ENCODE peak calls at places on chromosomes 4 and X, in ten cellular contexts. J is DMS153; A is stimulated activated CD8-positive, alpha-beta memory T cell treated with anti-CD3 and anti-CD28 coated beads, Interleukin-4, amount 100 ng/mL, for 4 hours; K is substantia nigra; W is T-helper 2 cell; U is cardiac fibroblast; S is CD4-positive, alpha-beta memory T cell; D is frontal cortex; E is naive thymus-derived CD8-positive, alpha-beta T cell; G is psoas muscle. B is an unnamed sample.

GRCh38 chr4:148881860-148882643 is 439.8 kb upstream of the NR3C2 start:
- DNase-seq in A (no peak), K (no peak), G (no peak), U (no peak), D (no peak), J (no peak), E (no peak), S (no peak), W (no peak), B (no peak)

GRCh38 chr4:173913496-173913895 is 370.0 kb downstream of the FBXO8 start:
- DNase-seq in G (no peak), U (no peak), K (no peak), A (no peak), D (no peak), S (no peak), W (no peak), E (no peak), J (no peak), B (no peak)

GRCh38 chr4:88976514-88977035 is 80.4 kb downstream of the FAM13A start:
- DNase-seq in U (no peak), J (no peak), A (no peak), W (no peak), E (no peak), S (no peak), K (no peak), G (no peak), D (no peak), B (no peak)

GRCh38 chr4:123345132-123345923 is 51.3 kb upstream of the SPRY1 start:
- DNase-seq in G (no peak), S (no peak), D (no peak), J (no peak), U (no peak), K (no peak), W (no peak), A (no peak), E (no peak), B (no peak)

GRCh38 chrX:110414679-110415439 is 56.2 kb downstream of the RTL9 start:
- DNase-seq in D (no peak), E (no peak), K (no peak), S (no peak), A (no peak), W (no peak), G (no peak), U (peak; percentile 41), J (no peak), B (peak; percentile 39)

GRCh38 chrX:13283968-13284914 is 35.6 kb downstream of the ATXN3L start:
- DNase-seq in K (no peak), S (no peak), G (no peak), D (no peak), U (peak; percentile 48), E (no peak), J (no peak), W (no peak), A (no peak), B (peak; percentile 24)

GRCh38 chrX:49230500-49231232 is 2.5 kb downstream of the CACNA1F start:
- DNase-seq in E (peak; percentile 26), A (peak; percentile 25), S (peak; percentile 58), D (peak; percentile 29), W (peak; percentile 32), K (no peak), U (no peak), G (peak; percentile 72), J (peak; percentile 17), B (no peak)

GRCh38 chr4:65422109-65422508 is 248.2 kb downstream of the EPHA5 start:
- DNase-seq in S (no peak), W (no peak), U (no peak), G (no peak), K (no peak), J (no peak), D (no peak), E (no peak), A (no peak), B (no peak)

GRCh38 chr4:15110120-15110571 is 107.9 kb downstream of the CPEB2 start:
- DNase-seq in D (no peak), U (no peak), W (no peak), K (no peak), E (no peak), G (no peak), A (no peak), J (no peak), S (no peak), B (no peak)

GRCh38 chrX:123203772-123204171 is 19.7 kb downstream of the GRIA3 start:
- DNase-seq in E (no peak), J (no peak), A (no peak), K (no peak), D (no peak), G (no peak), U (no peak), W (no peak), S (no peak), B (no peak)

GRCh38 chrX:48945517-48946348 is 11.7 kb downstream of the OTUD5 start:
- DNase-seq in U (peak; percentile 63), D (peak; percentile 38), A (no peak), K (no peak), S (peak; percentile 45), W (no peak), J (no peak), G (no peak), E (peak; percentile 26), B (peak; percentile 29)

GRCh38 chr4:6050551-6050950 is 32.3 kb upstream of the C4orf50 start:
- DNase-seq in J (no peak), S (no peak), U (no peak), D (no peak), E (no peak), K (no peak), W (no peak), G (no peak), A (no peak), B (peak; percentile 5)

GRCh38 chr4:157223446-157223845 is 2.9 kb downstream of the GRIA2 start:
- DNase-seq in D (no peak), A (no peak), G (no peak), W (no peak), K (no peak), S (no peak), U (no peak), E (no peak), J (no peak), B (no peak)

GRCh38 chr4:41203169-41203568 is 11.2 kb downstream of the APBB2 start:
- DNase-seq in U (peak; percentile 38), E (no peak), D (no peak), K (no peak), J (no peak), W (no peak), S (no peak), A (no peak), G (no peak), B (no peak)

GRCh38 chr4:126794363-126794762 is 838.4 kb upstream of the INTU start:
- DNase-seq in U (peak; percentile 22), D (no peak), W (no peak), E (no peak), G (no peak), J (no peak), A (no peak), K (no peak), S (no peak), B (peak; percentile 41)

GRCh38 chr4:158895797-158896442 is 127.1 kb downstream of the FNIP2 start:
- DNase-seq in W (no peak), K (no peak), A (no peak), G (no peak), S (no peak), D (no peak), E (no peak), J (peak; percentile 32), U (peak; percentile 49), B (no peak)

GRCh38 chr4:17558941-17559708 is 17.9 kb upstream of the LAP3 start:
- DNase-seq in D (no peak), A (no peak), S (no peak), W (no peak), E (no peak), K (no peak), J (no peak), G (no peak), U (no peak), B (no peak)

GRCh38 chr4:83320548-83320947 is 14.1 kb downstream of the HPSE start:
- DNase-seq in E (no peak), D (peak; percentile 20), U (peak; percentile 68), J (no peak), A (no peak), K (no peak), S (no peak), W (no peak), G (peak; percentile 70), B (peak; percentile 61)

GRCh38 chrX:153583433-153583832 is 15.5 kb downstream of the CCNQ start:
- DNase-seq in D (no peak), S (no peak), E (no peak), G (no peak), K (no peak), W (no peak), J (no peak), U (no peak), A (no peak), B (no peak)

GRCh38 chr4:128159967-128160366 is 98.9 kb downstream of the LARP1B start:
- DNase-seq in G (no peak), J (no peak), U (peak; percentile 19), S (no peak), W (no peak), E (no peak), D (no peak), A (no peak), K (no peak), B (peak; percentile 76)

GRCh38 chr4:31246856-31247255 is 526.7 kb downstream of the PCDH7 start:
- DNase-seq in U (peak; percentile 11), K (no peak), A (no peak), G (no peak), D (no peak), S (no peak), W (no peak), E (no peak), J (no peak), B (no peak)

GRCh38 chr4:26433556-26433955 is 56.7 kb downstream of the CCKAR start:
- DNase-seq in G (no peak), J (no peak), E (no peak), D (no peak), A (no peak), S (no peak), U (no peak), K (no peak), W (no peak), B (peak; percentile 73)